ENCODE peak calls at places on chromosomes 5 and 9, in six cellular contexts. O is colonic mucosa, X is cardiac fibroblast, W is upper lobe of left lung, N is bronchial epithelial cell, G is Caco-2. R is an unnamed sample.

GRCh38 chr5:97165726-97166125 is 17.3 kb downstream of the RIOK2 start:
- DNase-seq in O (peak), X (no peak), W (no peak), N (no peak), G (peak), R (no peak)

GRCh38 chr9:131656356-131657030 is 83.4 kb downstream of the RAPGEF1 start:
- DNase-seq in O (peak), X (no peak), W (peak), N (peak), G (no peak), R (no peak)

GRCh38 chr5:139561655-139562451 is 714 bp downstream of the UBE2D2 start:
- DNase-seq in O (peak), X (peak), W (peak), N (peak), G (peak), R (no peak)

GRCh38 chr9:127805620-127806019 is 2.9 kb downstream of the FPGS start:
- DNase-seq in O (peak), X (no peak), W (no peak), N (peak), G (no peak), R (no peak)

GRCh38 chr5:149228610-149229297 is 42.9 kb upstream of the AFAP1L1 start:
- DNase-seq in O (peak), X (peak), W (peak), N (peak), G (no peak), R (peak)

GRCh38 chr5:76000586-76000985 is 82.6 kb upstream of the SV2C start:
- DNase-seq in O (no peak), X (no peak), W (no peak), N (no peak), G (no peak), R (no peak)

GRCh38 chr5:77679791-77680190 is 41.3 kb upstream of the OTP start:
- DNase-seq in O (no peak), X (peak), W (no peak), N (peak), G (no peak), R (no peak)

GRCh38 chr5:140641716-140642115 is 2.5 kb downstream of the TMCO6 start:
- DNase-seq in O (no peak), X (no peak), W (no peak), N (no peak), G (no peak), R (no peak)

GRCh38 chr9:128082173-128082572 is 14.1 kb downstream of the SLC25A25 start:
- DNase-seq in O (no peak), X (no peak), W (no peak), N (peak), G (no peak), R (no peak)

GRCh38 chr5:52783226-52783959 is 4.3 kb upstream of the ITGA1 start:
- DNase-seq in O (no peak), X (peak), W (peak), N (peak), G (no peak), R (no peak)

GRCh38 chr9:113822315-113822714 is 53.8 kb upstream of the ZNF618 start:
- DNase-seq in O (no peak), X (no peak), W (no peak), N (no peak), G (no peak), R (no peak)

GRCh38 chr9:125649315-125649714 is 57.7 kb downstream of the MAPKAP1 start:
- DNase-seq in O (no peak), X (peak), W (peak), N (peak), G (no peak), R (peak)

GRCh38 chr5:10591946-10592345 is 28.1 kb downstream of the ANKRD33B start:
- DNase-seq in O (no peak), X (peak), W (no peak), N (peak), G (no peak), R (no peak)

GRCh38 chr9:136011703-136012496 is 50.7 kb upstream of the UBAC1 start:
- DNase-seq in O (peak), X (peak), W (peak), N (no peak), G (peak), R (no peak)

GRCh38 chr5:106865279-106865678 is 805.5 kb downstream of the EFNA5 start:
- DNase-seq in O (no peak), X (no peak), W (no peak), N (no peak), G (no peak), R (no peak)

GRCh38 chr9:114238919-114239879 is 83.7 kb upstream of the ORM1 start:
- DNase-seq in O (no peak), X (peak), W (no peak), N (peak), G (peak), R (peak)

GRCh38 chr5:6080436-6080835 is 297.9 kb downstream of the MED10 start:
- DNase-seq in O (no peak), X (no peak), W (no peak), N (no peak), G (no peak), R (no peak)

GRCh38 chr9:35481347-35481975 is 8.4 kb upstream of the RUSC2 start:
- DNase-seq in O (peak), X (peak), W (peak), N (peak), G (peak), R (peak)

GRCh38 chr5:124072570-124072969 is 560.6 kb downstream of the CSNK1G3 start:
- DNase-seq in O (no peak), X (no peak), W (no peak), N (no peak), G (no peak), R (no peak)

GRCh38 chr5:78665519-78665918 is 16.9 kb upstream of the LHFPL2 start:
- DNase-seq in O (no peak), X (no peak), W (no peak), N (no peak), G (no peak), R (no peak)

GRCh38 chr5:172870807-172871431 is 36.9 kb downstream of the ERGIC1 start:
- DNase-seq in O (no peak), X (no peak), W (peak), N (no peak), G (no peak), R (no peak)

GRCh38 chr9:120742951-120743416 is 28.7 kb upstream of the MEGF9 start:
- DNase-seq in O (no peak), X (peak), W (no peak), N (peak), G (no peak), R (no peak)

GRCh38 chr9:116337015-116337414 is 183.4 kb downstream of the PAPPA start:
- DNase-seq in O (no peak), X (peak), W (no peak), N (peak), G (no peak), R (no peak)

GRCh38 chr5:136106351-136106750 is 26.3 kb upstream of the SMAD5 start:
- DNase-seq in O (no peak), X (no peak), W (no peak), N (no peak), G (no peak), R (no peak)
- H3K4me3 ChIP-seq in O (no peak), X (no peak), W (no peak), N (no peak), G (no peak), R (no peak)

GRCh38 chr5:93598997-93599371 is 16.0 kb downstream of the NR2F1 start:
- DNase-seq in O (no peak), X (no peak), W (no peak), N (no peak), G (no peak), R (no peak)
- H3K4me3 ChIP-seq in O (no peak), X (no peak), W (peak), N (no peak), G (no peak), R (no peak)

GRCh38 chr5:88275574-88275973 is 6.9 kb upstream of the TMEM161B start:
- DNase-seq in O (no peak), X (no peak), W (no peak), N (no peak), G (no peak), R (no peak)
- H3K4me3 ChIP-seq in O (no peak), X (no peak), W (no peak), N (no peak), G (no peak), R (no peak)

GRCh38 chr5:143877196-143877595 is 65.2 kb downstream of the HMHB1 start:
- DNase-seq in O (no peak), X (no peak), W (no peak), N (no peak), G (no peak), R (no peak)
- H3K4me3 ChIP-seq in O (no peak), X (no peak), W (no peak), N (no peak), G (no peak), R (no peak)

GRCh38 chr5:177444106-177445051 is 2.2 kb upstream of the PRR7 start:
- DNase-seq in O (no peak), X (no peak), W (peak), N (no peak), G (peak), R (no peak)
- H3K4me3 ChIP-seq in O (no peak), X (no peak), W (no peak), N (no peak), G (no peak), R (no peak)